ENCODE peak calls at places on chromosomes 4 and X, in six cellular contexts. J is CD8-positive, alpha-beta T cell; I is right atrium auricular region; R is esophagus squamous epithelium; T is BJ; Q is brain microvascular endothelial cell. Z is an unnamed sample.

GRCh38 chr4:169957785-169958184 is 68.4 kb downstream of the MFAP3L start:
- DNase-seq in J (no peak), I (no peak), R (no peak), T (no peak), Q (no peak), Z (no peak)

GRCh38 chrX:47915886-47916493 is 79.3 kb downstream of the ZNF81 start:
- DNase-seq in J (no peak), I (no peak), R (no peak), T (no peak), Q (no peak), Z (no peak)

GRCh38 chrX:3680459-3680858 is 33.0 kb downstream of the PRKX start:
- DNase-seq in J (no peak), I (no peak), R (no peak), T (no peak), Q (no peak), Z (no peak)

GRCh38 chr4:54192811-54193210 is 36.3 kb upstream of the PDGFRA start:
- DNase-seq in J (no peak), I (no peak), R (no peak), T (no peak), Q (no peak), Z (no peak)

GRCh38 chrX:56813318-56813837 is 84.3 kb downstream of the NBDY start:
- DNase-seq in J (peak), I (peak), R (no peak), T (no peak), Q (peak), Z (peak)

GRCh38 chr4:40305329-40306193 is 29.6 kb upstream of the CHRNA9 start:
- DNase-seq in J (peak), I (no peak), R (no peak), T (no peak), Q (no peak), Z (no peak)

GRCh38 chr4:41364871-41365270 is 108.1 kb downstream of the UCHL1 start:
- DNase-seq in J (no peak), I (no peak), R (no peak), T (no peak), Q (no peak), Z (no peak)

GRCh38 chr4:8394125-8394524 is 46.4 kb downstream of the ACOX3 start:
- DNase-seq in J (no peak), I (peak), R (no peak), T (no peak), Q (no peak), Z (peak)

GRCh38 chr4:34138385-34138784 is 2105.9 kb downstream of the ARAP2 start:
- DNase-seq in J (no peak), I (no peak), R (no peak), T (no peak), Q (no peak), Z (no peak)

GRCh38 chr4:66300336-66300934 is 630.1 kb upstream of the EPHA5 start:
- DNase-seq in J (no peak), I (no peak), R (no peak), T (no peak), Q (no peak), Z (no peak)

GRCh38 chr4:181007751-181008150 is 1235.5 kb upstream of the TENM3 start:
- DNase-seq in J (no peak), I (no peak), R (no peak), T (no peak), Q (peak), Z (no peak)

GRCh38 chr4:10054571-10055041 is 33.3 kb upstream of the SLC2A9 start:
- DNase-seq in J (no peak), I (no peak), R (no peak), T (no peak), Q (no peak), Z (no peak)

GRCh38 chr4:175298119-175298518 is 380.0 kb downstream of the ADAM29 start:
- DNase-seq in J (no peak), I (no peak), R (no peak), T (no peak), Q (peak), Z (no peak)

GRCh38 chrX:1178580-1179057 is 33.8 kb downstream of the CRLF2 start:
- DNase-seq in J (no peak), I (no peak), R (no peak), T (peak), Q (no peak), Z (peak)
- H3K4me3 ChIP-seq in J (no peak), I (no peak), R (no peak), T (peak), Q (no peak), Z (no peak)

DNA sequence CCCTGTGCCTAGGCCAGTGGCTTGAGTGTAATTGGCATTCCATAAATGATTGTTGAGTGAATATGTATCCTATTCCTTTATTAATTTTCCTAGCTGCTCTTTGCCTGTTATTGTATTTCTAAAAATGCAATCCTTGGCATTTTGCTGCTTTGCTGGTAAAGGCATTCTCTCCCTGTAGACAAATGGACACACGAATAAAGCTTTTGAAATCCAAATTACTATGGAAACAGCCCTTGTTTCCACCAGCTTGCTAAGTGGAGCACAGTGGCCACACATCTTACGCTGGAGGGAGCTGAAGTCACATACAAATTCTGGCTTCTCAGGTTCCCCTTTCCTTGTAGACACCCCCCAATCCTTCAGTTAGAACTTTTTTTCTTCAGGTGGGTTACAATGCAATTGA is 66.3 kb downstream of the AGA start:
- DNase-seq in J (no peak), I (no peak), R (no peak), T (no peak), Q (no peak), Z (no peak)
- TF ChIP-seq CTCF in J (no peak), I (no peak), R (no peak), T (no peak), Q (peak), Z (no peak)

DNA sequence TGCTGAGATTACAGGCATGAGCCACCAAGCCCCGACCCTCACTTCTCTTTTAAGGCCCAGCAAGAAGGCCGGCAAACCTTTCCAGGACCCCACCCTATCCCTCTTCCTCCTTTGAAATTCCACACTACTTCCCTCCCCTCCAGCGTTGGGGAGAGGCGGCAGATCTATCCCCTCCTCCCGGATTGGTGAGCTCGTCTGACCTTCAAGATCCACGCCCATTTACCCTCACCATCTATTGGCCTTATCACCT is 4.5 kb upstream of the PRICKLE3 start:
- DNase-seq in J (no peak), I (peak), R (no peak), T (no peak), Q (no peak), Z (no peak)
- H3K4me3 ChIP-seq in J (peak), I (peak), R (peak), T (peak), Q (peak), Z (peak)

DNA sequence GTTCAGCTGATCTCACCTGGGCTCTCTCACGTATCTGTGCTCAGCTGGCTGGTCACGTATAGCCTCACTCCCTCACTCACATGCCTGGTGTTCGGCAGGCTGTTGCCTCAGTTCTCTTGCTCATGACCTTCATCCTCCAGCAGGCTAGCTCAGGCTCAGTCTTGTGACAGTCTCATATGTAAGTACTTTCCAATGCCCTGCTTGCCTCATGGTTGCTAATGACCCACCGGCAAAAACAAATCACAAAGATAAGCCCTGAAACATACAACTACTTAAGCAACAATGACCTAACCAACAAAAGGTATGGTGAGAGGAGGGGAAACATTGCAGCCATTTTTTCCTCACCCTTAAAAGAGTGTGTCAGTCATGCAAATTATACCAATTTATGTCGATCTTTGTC is 25.0 kb downstream of the MEPE start:
- DNase-seq in J (no peak), I (no peak), R (no peak), T (no peak), Q (no peak), Z (no peak)
- TF ChIP-seq CTCF in J (no peak), I (no peak), R (no peak), T (no peak), Q (no peak), Z (no peak)

DNA sequence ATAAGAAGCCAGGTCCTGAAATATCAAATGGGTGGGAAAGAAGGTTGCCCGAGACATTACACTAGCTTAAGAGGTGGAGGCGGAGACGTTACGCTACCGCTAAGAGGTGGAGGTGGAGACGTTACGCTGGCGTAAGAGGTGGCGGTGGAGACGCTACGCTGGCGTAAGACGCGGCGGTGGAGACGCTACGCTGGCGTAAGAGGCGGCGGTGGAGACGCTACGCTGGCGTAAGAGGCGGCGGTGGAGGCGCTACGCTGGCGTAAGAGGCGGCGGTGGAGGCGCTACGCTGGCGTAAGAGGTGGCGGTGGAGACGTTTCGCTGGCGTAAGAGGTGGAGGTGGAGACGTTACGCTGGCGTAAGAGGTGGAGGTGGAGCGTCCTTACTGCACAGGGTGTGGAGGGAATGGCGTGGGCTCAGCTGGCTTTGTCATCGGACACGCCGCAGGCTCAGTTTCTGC is 12.8 kb downstream of the CYP4V2 start:
- DNase-seq in J (peak), I (no peak), R (no peak), T (no peak), Q (peak), Z (peak)
- H3K4me3 ChIP-seq in J (peak), I (peak), R (no peak), T (peak), Q (no peak), Z (peak)

DNA sequence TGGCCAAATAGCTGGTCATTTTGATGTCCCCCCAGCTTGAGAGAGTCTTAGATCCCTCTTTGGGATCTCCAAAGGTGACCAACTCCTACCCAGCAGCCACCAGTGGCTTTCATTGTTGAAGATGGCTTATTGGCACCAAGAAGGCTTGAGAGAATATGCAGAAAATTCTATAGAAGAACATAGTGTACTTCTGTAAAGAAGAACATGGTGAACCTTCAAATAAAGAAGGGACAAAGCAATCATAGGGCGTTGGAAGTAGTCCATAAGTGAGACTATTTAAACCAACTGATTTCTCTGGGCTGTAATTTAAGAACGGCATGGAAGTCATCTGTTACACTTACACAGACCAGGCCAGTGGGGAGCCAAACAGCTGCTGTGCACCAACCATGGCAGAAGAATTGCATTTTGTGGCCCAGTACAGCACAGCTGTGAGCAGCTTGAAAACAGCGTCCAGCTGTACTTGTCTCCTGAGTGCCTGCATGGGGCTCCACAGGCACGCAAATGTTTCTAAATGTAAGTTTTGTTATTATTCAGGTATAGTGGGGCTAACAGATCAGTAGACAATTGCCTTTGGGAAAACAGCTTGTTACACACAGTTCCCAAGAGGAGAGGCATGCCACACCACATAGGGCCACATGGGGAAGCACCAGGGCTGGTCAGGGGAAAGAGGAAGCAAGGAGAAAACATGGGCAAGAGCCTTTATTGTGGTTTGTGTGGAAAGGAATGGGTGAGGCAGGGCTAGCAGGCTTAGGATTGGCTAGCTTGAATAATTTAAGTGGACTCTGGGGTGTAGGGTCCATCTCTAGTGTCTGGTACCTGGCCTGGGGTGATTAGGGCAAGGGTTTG is 125.0 kb downstream of the ARHGAP6 start:
- DNase-seq in J (no peak), I (no peak), R (no peak), T (no peak), Q (no peak), Z (no peak)
- TF ChIP-seq CTCF in J (no peak), I (no peak), R (no peak), T (no peak), Q (peak), Z (peak)

GRCh38 chrX:150842198-150842553 is 56.3 kb downstream of the CD99L2 start:
- DNase-seq in J (no peak), I (no peak), R (no peak), T (no peak), Q (no peak), Z (no peak)
- H3K4me3 ChIP-seq in J (no peak), I (no peak), R (no peak), T (no peak), Q (no peak), Z (no peak)